ENCODE peak calls at places on chromosomes 13 and 19, in eight cellular contexts. O is iris pigment epithelial cell, N is RCC 7860, K is left ventricle myocardium inferior, V is A172, R is WTC11, I is posterior vena cava, B is ACHN. U is an unnamed sample.
A peak's percentile ranks its signal among the peaks of the same experiment; 100 is the strongest.

GRCh38 chr13:113058988-113059850 is 46.4 kb upstream of the F7 start:
- DNase-seq in O (no peak), N (no peak), K (peak; percentile 6), V (no peak), R (no peak), I (peak; percentile 67), B (no peak), U (no peak)

GRCh38 chr19:39078436-39079200 is 5.5 kb upstream of the ACP7 start:
- DNase-seq in O (peak; percentile 97), N (peak; percentile 94), K (no peak), V (peak; percentile 99), R (no peak), I (no peak), B (peak; percentile 86), U (peak; percentile 92)

GRCh38 chr13:99639126-99639525 is 137.9 kb downstream of the TM9SF2 start:
- DNase-seq in O (no peak), N (no peak), K (no peak), V (no peak), R (no peak), I (no peak), B (no peak), U (no peak)

GRCh38 chr19:52535831-52536800 is 8.6 kb downstream of the ZNF808 start:
- DNase-seq in O (peak; percentile 85), N (peak; percentile 46), K (peak; percentile 94), V (no peak), R (peak; percentile 97), I (peak; percentile 96), B (no peak), U (peak; percentile 82)

GRCh38 chr19:48674921-48675824 is 2.4 kb upstream of the NTN5 start:
- DNase-seq in O (peak; percentile 71), N (peak; percentile 39), K (peak; percentile 77), V (peak; percentile 53), R (peak; percentile 91), I (peak; percentile 92), B (peak; percentile 80), U (peak; percentile 83)

GRCh38 chr19:46299695-46300094 is 2.9 kb downstream of the HIF3A start:
- DNase-seq in O (peak; percentile 21), N (no peak), K (no peak), V (no peak), R (no peak), I (no peak), B (peak; percentile 13), U (no peak)

GRCh38 chr13:26914624-26915023 is 154.0 kb upstream of the GPR12 start:
- DNase-seq in O (peak; percentile 9), N (peak; percentile 50), K (no peak), V (peak; percentile 69), R (no peak), I (no peak), B (no peak), U (peak; percentile 40)

GRCh38 chr19:21462540-21462939 is 42.9 kb upstream of the ZNF429 start:
- DNase-seq in O (no peak), N (no peak), K (no peak), V (no peak), R (no peak), I (no peak), B (no peak), U (no peak)

GRCh38 chr19:16369664-16370576 is 45.3 kb downstream of the KLF2 start:
- DNase-seq in O (no peak), N (no peak), K (no peak), V (no peak), R (no peak), I (peak; percentile 42), B (no peak), U (no peak)

GRCh38 chr19:12790628-12791344 is 500 bp upstream of the JUNB start:
- DNase-seq in O (no peak), N (no peak), K (no peak), V (no peak), R (no peak), I (no peak), B (no peak), U (no peak)

GRCh38 chr19:51750381-51751124 is 1.1 kb downstream of the FPR1 start:
- DNase-seq in O (peak; percentile 28), N (peak; percentile 65), K (no peak), V (no peak), R (no peak), I (no peak), B (no peak), U (peak; percentile 82)

GRCh38 chr19:11410682-11411081 is 8.4 kb downstream of the RGL3 start:
- DNase-seq in O (peak; percentile 28), N (peak; percentile 64), K (no peak), V (peak; percentile 78), R (no peak), I (no peak), B (peak; percentile 15), U (peak; percentile 79)

GRCh38 chr19:33407716-33408115 is 34.2 kb downstream of the CEBPG start:
- DNase-seq in O (no peak), N (no peak), K (peak; percentile 11), V (no peak), R (no peak), I (no peak), B (no peak), U (no peak)

GRCh38 chr19:430701-431100 is 21.8 kb upstream of the C2CD4C start:
- DNase-seq in O (no peak), N (no peak), K (no peak), V (no peak), R (no peak), I (no peak), B (no peak), U (no peak)

GRCh38 chr13:20303636-20304035 is 71.5 kb upstream of the GJB6 start:
- DNase-seq in O (no peak), N (no peak), K (no peak), V (peak; percentile 49), R (no peak), I (peak; percentile 26), B (no peak), U (peak; percentile 5)

GRCh38 chr19:35126624-35126959 is 8.3 kb downstream of the LGI4 start:
- DNase-seq in O (no peak), N (no peak), K (no peak), V (no peak), R (no peak), I (no peak), B (no peak), U (no peak)

GRCh38 chr13:21111546-21111945 is 50.2 kb upstream of the LATS2 start:
- DNase-seq in O (no peak), N (no peak), K (no peak), V (no peak), R (no peak), I (no peak), B (no peak), U (no peak)

U was measured in Daoy.